ENCODE peak calls at places on chromosomes 11 and 22, in nine cellular contexts. N is GM23248, U is activated T-cell treated with anti-CD3 and anti-CD28 coated beads for 24 hours, X is stromal cell of bone marrow, F is NCI-H1417, B is ureter, Q is left cardiac atrium, E is anterior cingulate cortex, H is NCI-H1092 treated with DMSO at 0.1 percent for 48 hours. J is an unnamed sample.
A peak's percentile ranks its signal among the peaks of the same experiment; 100 is the strongest.

GRCh38 chr11:70611890-70612289 is 213.6 kb downstream of the CTTN start:
- DNase-seq in X (no peak), Q (no peak), E (no peak), H (no peak), U (no peak), N (no peak), F (no peak), B (no peak), J (no peak)

GRCh38 chr22:42814215-42814614 is 42.9 kb downstream of the ARFGAP3 start:
- DNase-seq in E (no peak), F (no peak), H (peak; percentile 71), U (no peak), B (no peak), Q (no peak), N (no peak), X (no peak), J (no peak)

GRCh38 chr11:109583996-109584395 is 162.0 kb downstream of the C11orf87 start:
- DNase-seq in H (no peak), X (no peak), N (no peak), Q (no peak), F (no peak), B (no peak), E (no peak), U (no peak), J (no peak)

GRCh38 chr11:57644748-57645715 is 4.7 kb downstream of the YPEL4 start:
- DNase-seq in X (no peak), N (peak; percentile 78), U (peak; percentile 78), B (peak; percentile 89), E (peak; percentile 19), Q (peak; percentile 75), F (peak; percentile 75), H (peak; percentile 56), J (peak; percentile 91)

GRCh38 chr11:12201016-12201985 is 90.9 kb downstream of the MICAL2 start:
- DNase-seq in Q (peak; percentile 87), H (no peak), U (no peak), B (no peak), E (no peak), F (no peak), N (peak; percentile 94), X (peak; percentile 78), J (no peak)

GRCh38 chr22:37726240-37726887 is 29.5 kb downstream of the TRIOBP start:
- DNase-seq in E (no peak), N (peak; percentile 68), Q (no peak), B (no peak), H (no peak), X (peak; percentile 40), F (no peak), U (no peak), J (no peak)

GRCh38 chr11:57597461-57597892 is at the start of gene SERPING1:
- DNase-seq in X (peak; percentile 50), N (peak; percentile 53), Q (peak; percentile 69), H (no peak), B (peak; percentile 73), E (no peak), U (no peak), F (no peak), J (peak; percentile 91)

GRCh38 chr11:119284344-119285157 is 32.4 kb downstream of the MCAM start:
- DNase-seq in F (peak; percentile 12), Q (no peak), U (peak; percentile 7), B (no peak), X (no peak), E (no peak), N (peak; percentile 54), H (peak; percentile 28), J (no peak)

GRCh38 chr22:38069372-38070249 is 12.4 kb downstream of the PICK1 start:
- DNase-seq in N (peak; percentile 21), Q (peak; percentile 71), E (peak; percentile 41), X (peak; percentile 39), B (peak; percentile 71), F (peak; percentile 79), U (no peak), H (no peak), J (peak; percentile 94)

GRCh38 chr11:10669258-10670033 is 24.1 kb downstream of the IRAG1 start:
- DNase-seq in H (peak; percentile 92), Q (no peak), B (no peak), U (no peak), E (no peak), F (peak; percentile 45), X (peak; percentile 80), N (peak; percentile 86), J (peak; percentile 79)

GRCh38 chr22:48908547-48908946 is 919.1 kb downstream of the BRD1 start:
- DNase-seq in Q (no peak), F (no peak), B (peak; percentile 30), U (no peak), H (no peak), N (no peak), E (no peak), X (no peak), J (peak; percentile 27)

GRCh38 chr11:134033696-134034491 is 35.0 kb upstream of the JAM3 start:
- DNase-seq in U (peak; percentile 56), F (peak; percentile 96), X (peak; percentile 86), E (peak; percentile 52), B (peak; percentile 82), H (peak; percentile 98), Q (peak; percentile 90), N (peak; percentile 97), J (peak; percentile 95)

GRCh38 chr11:128714121-128714520 is 20.2 kb downstream of the FLI1 start:
- DNase-seq in Q (no peak), U (no peak), X (no peak), B (no peak), N (no peak), E (no peak), H (no peak), F (no peak), J (no peak)

GRCh38 chr22:31192513-31192912 is 19.6 kb upstream of the LIMK2 start:
- DNase-seq in H (no peak), B (no peak), Q (no peak), F (no peak), E (no peak), X (no peak), U (no peak), N (peak; percentile 58), J (no peak)

GRCh38 chr11:90222152-90222458 is 744 bp downstream of the CHORDC1 start:
- DNase-seq in Q (no peak), E (no peak), X (no peak), B (no peak), U (no peak), F (no peak), N (no peak), H (no peak), J (no peak)

GRCh38 chr11:71203681-71204080 is 48.7 kb downstream of the SHANK2 start:
- DNase-seq in H (no peak), B (no peak), U (no peak), Q (no peak), E (no peak), F (no peak), X (no peak), N (no peak), J (peak; percentile 60)

GRCh38 chr22:50434849-50435700 is 39.8 kb downstream of the SBF1 start:
- DNase-seq in Q (peak; percentile 23), E (no peak), X (no peak), U (no peak), B (no peak), F (no peak), H (no peak), N (no peak), J (no peak)

GRCh38 chr11:114586797-114587196 is 8.8 kb downstream of the NXPE4 start:
- DNase-seq in H (no peak), F (no peak), X (no peak), E (no peak), Q (no peak), N (no peak), U (no peak), B (no peak), J (no peak)

GRCh38 chr11:134999490-135000066 is 587.5 kb upstream of the B3GAT1 start:
- DNase-seq in X (no peak), H (no peak), B (no peak), U (no peak), E (no peak), F (no peak), Q (no peak), N (no peak), J (no peak)

GRCh38 chr11:35066783-35067476 is 72.0 kb upstream of the CD44 start:
- DNase-seq in U (peak; percentile 40), E (no peak), B (no peak), Q (no peak), H (no peak), X (no peak), F (no peak), N (no peak), J (no peak)

GRCh38 chr22:50225200-50225969 is 19.4 kb downstream of the TUBGCP6 start:
- DNase-seq in H (no peak), F (no peak), Q (no peak), N (no peak), U (no peak), B (no peak), X (no peak), E (no peak), J (peak; percentile 62)

GRCh38 chr11:133038850-133039249 is 493.5 kb downstream of the OPCML start:
- DNase-seq in E (no peak), X (no peak), U (no peak), F (no peak), B (no peak), N (peak; percentile 47), H (no peak), Q (no peak), J (no peak)

GRCh38 chr11:28858076-28858475 is 749.9 kb downstream of the METTL15 start:
- DNase-seq in X (no peak), H (no peak), N (peak; percentile 8), E (no peak), B (no peak), Q (no peak), U (no peak), F (no peak), J (no peak)

GRCh38 chr11:3221408-3222002 is 2.9 kb upstream of the MRGPRG start:
- DNase-seq in F (no peak), U (no peak), N (peak; percentile 10), Q (no peak), B (peak; percentile 50), X (no peak), H (no peak), E (no peak), J (peak; percentile 54)

GRCh38 chr22:41286639-41287091 is 678 bp upstream of the RANGAP1 start:
- DNase-seq in U (no peak), Q (no peak), H (no peak), X (no peak), N (peak; percentile 61), F (peak; percentile 23), E (no peak), B (no peak), J (no peak)

GRCh38 chr11:19674831-19675230 is 37.8 kb upstream of the NAV2 start:
- DNase-seq in X (no peak), H (no peak), B (no peak), F (no peak), U (no peak), N (no peak), Q (no peak), E (no peak), J (no peak)

GRCh38 chr11:46273511-46274205 is 3.8 kb upstream of the CREB3L1 start:
- DNase-seq in Q (no peak), H (peak; percentile 25), U (no peak), X (no peak), E (no peak), N (peak; percentile 39), B (peak; percentile 64), F (peak; percentile 48), J (no peak)

GRCh38 chr22:17396531-17396930 is 27.3 kb downstream of the CECR2 start:
- DNase-seq in U (no peak), Q (no peak), X (no peak), H (no peak), B (no peak), F (no peak), N (no peak), E (no peak), J (no peak)

GRCh38 chr11:26319906-26320305 is 12.0 kb upstream of the ANO3 start:
- DNase-seq in E (no peak), B (no peak), X (no peak), Q (no peak), F (peak; percentile 21), U (no peak), N (peak; percentile 53), H (no peak), J (no peak)

GRCh38 chr11:67352546-67353316 is 615 bp downstream of the POLD4 start:
- DNase-seq in Q (peak; percentile 64), X (no peak), B (peak; percentile 65), H (no peak), N (peak; percentile 65), F (no peak), U (no peak), E (no peak), J (peak; percentile 77)

GRCh38 chr11:112584674-112585073 is 324.0 kb upstream of the PLET1 start:
- DNase-seq in Q (no peak), F (peak; percentile 62), X (no peak), B (no peak), U (no peak), N (no peak), H (peak; percentile 32), E (no peak), J (no peak)

J was measured in sigmoid colon.